ENCODE peak calls at places on chromosomes 1 and 21, in four cellular contexts. U, Q, R and J are unnamed samples. For H3K9me3, the result is how much of the 10 kb centered on the place peaks cover.

GRCh38 chr1:165444897-165445370 is at the start of gene RXRG:
- DNase-seq in Q (peak), R (peak), U (peak), J (peak)

GRCh38 chr1:52588535-52588934 is 13.6 kb upstream of the GPX7 start:
- DNase-seq in Q (no peak), R (no peak), U (no peak), J (no peak)

GRCh38 chr21:24590261-24590660 is 1017.0 kb downstream of the MRPL39 start:
- DNase-seq in Q (no peak), U (no peak), R (no peak), J (no peak)

GRCh38 chr1:87358219-87358618 is 29.5 kb downstream of the LMO4 start:
- DNase-seq in Q (no peak), U (no peak), R (no peak), J (no peak)

GRCh38 chr1:177256153-177256814 is 85.5 kb downstream of the BRINP2 start:
- DNase-seq in Q (peak), R (peak), U (peak), J (peak)

GRCh38 chr1:214566158-214567104 is 15.0 kb upstream of the PTPN14 start:
- DNase-seq in Q (peak), R (no peak), U (no peak), J (peak)

GRCh38 chr21:26127918-26128317 is 42.7 kb downstream of the APP start:
- DNase-seq in R (no peak), Q (peak), U (no peak), J (peak)

GRCh38 chr1:213119794-213120193 is 68.8 kb downstream of the RPS6KC1 start:
- DNase-seq in R (no peak), Q (no peak), U (no peak), J (no peak)

GRCh38 chr1:61162513-61163274 is 80.3 kb downstream of the NFIA start:
- DNase-seq in Q (peak), R (no peak), U (no peak), J (no peak)

GRCh38 chr1:185501099-185501498 is 184.1 kb upstream of the IVNS1ABP start:
- DNase-seq in Q (no peak), R (no peak), U (no peak), J (no peak)

GRCh38 chr1:209830722-209831121 is 3.0 kb downstream of the UTP25 start:
- DNase-seq in R (no peak), U (no peak), Q (no peak), J (no peak)

DNA sequence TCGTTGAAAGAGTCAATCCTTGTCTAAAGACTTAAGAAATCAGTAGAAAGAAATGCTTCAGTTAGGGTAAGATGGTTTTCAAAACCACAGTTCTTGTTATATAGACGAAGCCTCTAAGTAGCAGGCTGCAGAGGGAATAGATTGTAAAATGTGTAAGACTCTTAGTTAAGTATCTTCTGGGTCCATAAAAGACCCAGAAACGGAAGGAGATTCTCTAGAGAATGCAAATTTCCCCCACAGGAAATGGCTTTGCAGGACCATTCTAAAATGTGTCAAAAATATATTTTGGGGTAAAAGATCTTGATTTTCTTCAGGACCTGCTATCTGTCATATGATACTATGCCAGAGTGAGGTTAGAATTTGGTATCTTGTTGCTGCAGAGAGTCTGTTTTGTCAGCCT is 13.4 kb downstream of the OR2T1 start:
- DNase-seq in R (no peak), Q (no peak), U (no peak), J (no peak)
- H3K9me3 ChIP-seq in R (under half), Q (under half), U (under half), J (under half)

GRCh38 chr1:228472655-228473054 is 14.5 kb upstream of the RNF187 start:
- DNase-seq in Q (peak), U (no peak), R (no peak), J (peak)
- H3K9ac ChIP-seq in Q (no peak), U (no peak), R (no peak), J (no peak)

GRCh38 chr21:40388046-40388445 is 458.9 kb downstream of the DSCAM start:
- DNase-seq in R (no peak), U (no peak), Q (no peak), J (no peak)

DNA sequence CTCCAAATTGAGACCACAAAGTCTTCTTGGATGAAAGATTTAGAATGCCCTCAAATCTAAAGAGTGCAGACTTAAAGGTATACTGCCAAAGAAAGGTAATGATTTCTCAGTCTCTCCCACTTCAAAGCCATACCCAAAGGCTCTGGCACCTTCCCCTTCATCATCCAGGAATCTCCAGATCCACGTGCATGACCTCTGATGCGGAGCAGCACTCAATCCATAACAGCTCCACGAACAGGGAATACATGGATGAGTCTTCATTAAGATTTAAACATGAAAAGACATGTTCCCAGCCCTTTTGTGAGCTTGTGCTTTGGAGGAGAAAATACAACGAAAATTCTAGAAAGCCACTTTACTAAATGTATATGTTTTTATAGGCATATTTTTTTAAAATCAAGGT is 453.9 kb downstream of the DSCAM start:
- DNase-seq in U (no peak), R (no peak), Q (no peak), J (no peak)
- H3K9me3 ChIP-seq in U (under half), R (under half), Q (under half), J (under half)

GRCh38 chr1:31562707-31563360 is 13.5 kb upstream of the TINAGL1 start:
- DNase-seq in R (no peak), Q (peak), U (no peak), J (peak)
- H3K9ac ChIP-seq in R (no peak), Q (no peak), U (no peak), J (no peak)

DNA sequence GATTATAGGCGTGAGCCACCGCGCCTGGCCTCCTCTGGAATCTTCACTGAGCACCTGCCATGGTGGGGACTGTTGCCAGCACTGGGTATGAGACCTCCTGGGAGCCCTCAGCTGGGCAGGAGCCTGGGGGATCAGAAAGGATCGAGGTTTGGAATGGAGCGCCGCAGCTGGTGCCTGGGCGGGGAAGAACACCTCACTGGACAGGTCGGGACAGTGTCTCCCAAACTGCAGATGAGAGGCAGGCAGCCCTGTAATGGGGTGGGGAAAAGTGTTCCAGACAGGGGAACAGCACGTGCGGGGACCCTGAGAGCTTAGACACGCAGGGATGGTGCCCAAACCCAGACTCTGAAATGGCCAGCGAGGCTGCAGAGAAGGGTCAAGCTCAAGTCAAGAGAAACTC is 150.9 kb upstream of the C1orf174 start:
- DNase-seq in U (no peak), R (no peak), Q (no peak), J (no peak)
- H3K9me3 ChIP-seq in U (under half), R (under half), Q (half or more), J (under half)

DNA sequence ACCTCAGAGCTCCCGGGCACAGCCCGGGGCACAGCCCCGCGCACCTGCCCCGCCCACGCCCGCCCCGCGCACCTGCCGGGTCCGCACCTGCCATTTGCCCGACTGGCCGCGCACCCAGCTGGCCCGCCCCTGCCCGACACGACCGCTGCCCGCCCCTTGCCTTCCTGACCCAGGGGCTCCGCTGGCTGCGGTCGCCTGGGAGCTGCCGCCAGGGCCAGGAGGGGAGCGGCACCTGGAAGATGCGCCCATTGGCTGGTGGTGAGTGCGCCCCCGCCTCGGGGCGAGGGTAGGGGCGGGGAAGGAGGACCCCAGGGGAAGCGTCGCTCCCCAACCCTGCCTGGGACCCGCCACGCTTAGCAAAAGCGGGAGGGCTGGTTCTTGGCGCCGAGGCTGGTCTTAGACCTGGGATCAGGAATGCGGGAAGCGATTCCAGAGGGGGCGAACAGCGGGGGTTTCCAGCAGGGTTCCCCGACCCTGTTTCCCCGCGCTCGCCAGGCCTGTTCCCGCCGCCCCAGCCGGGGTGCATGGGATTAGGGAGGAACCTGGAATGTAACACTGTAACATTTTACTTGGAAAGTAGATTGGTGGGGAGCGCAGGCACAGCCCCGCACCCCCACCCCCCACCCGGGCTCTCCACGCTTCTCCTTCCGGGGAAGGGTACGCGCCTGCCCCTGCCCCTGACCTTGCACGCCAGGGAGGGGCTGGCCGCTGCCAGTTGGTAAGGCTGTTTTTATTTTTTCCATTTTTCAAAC is at the start of gene FAM3B:
- DNase-seq in R (peak), Q (no peak), U (peak), J (no peak)
- H3K9ac ChIP-seq in R (peak), Q (no peak), U (no peak), J (no peak)